ENCODE peak calls at places on chromosomes 5 and 9, in six cellular contexts. J, D, C, E, N and K are unnamed samples.

GRCh38 chr5:129399069-129399468 is 61.0 kb upstream of the ADAMTS19 start:
- DNase-seq in D (no peak), N (no peak), C (no peak), J (no peak), E (no peak), K (no peak)

GRCh38 chr5:175219256-175219835 is 224.6 kb downstream of the DRD1 start:
- DNase-seq in N (no peak), J (no peak), E (no peak), D (no peak), C (no peak), K (no peak)

GRCh38 chr9:115278241-115279035 is 160.5 kb upstream of the TNC start:
- DNase-seq in D (no peak), C (no peak), E (no peak), N (no peak), J (no peak), K (no peak)

GRCh38 chr5:128174951-128175350 is 91.4 kb downstream of the SLC12A2 start:
- DNase-seq in D (no peak), C (no peak), E (no peak), N (no peak), J (no peak), K (no peak)

GRCh38 chr5:139908749-139909148 is 113.1 kb downstream of the PSD2 start:
- DNase-seq in E (no peak), N (no peak), D (no peak), C (no peak), J (no peak), K (no peak)

GRCh38 chr5:73183491-73183891 is 10.5 kb downstream of the TMEM174 start:
- DNase-seq in D (peak; percentile 77), C (no peak), E (no peak), N (no peak), J (peak; percentile 79), K (no peak)

GRCh38 chr5:58871648-58872242 is 288.9 kb downstream of the RAB3C start:
- DNase-seq in N (no peak), C (peak; percentile 27), J (no peak), D (no peak), E (no peak), K (no peak)

GRCh38 chr5:127899214-127899610 is 184.4 kb upstream of the SLC12A2 start:
- DNase-seq in D (no peak), C (no peak), J (no peak), N (no peak), E (no peak), K (no peak)

GRCh38 chr9:5843450-5844249 is 10.7 kb upstream of the ERMP1 start:
- DNase-seq in D (no peak), C (no peak), E (no peak), N (no peak), J (no peak), K (peak; percentile 76)

GRCh38 chr5:12460493-12461261 is 556.4 kb upstream of the CTNND2 start:
- DNase-seq in E (no peak), D (no peak), J (no peak), C (no peak), N (no peak), K (no peak)

GRCh38 chr9:135647897-135648296 is 8.6 kb upstream of the GLT6D1 start:
- DNase-seq in E (no peak), D (no peak), C (peak; percentile 16), J (no peak), N (no peak), K (no peak)

GRCh38 chr9:35000535-35001284 is 11.2 kb downstream of the DNAJB5 start:
- DNase-seq in N (no peak), D (no peak), J (no peak), C (no peak), E (no peak), K (no peak)

GRCh38 chr5:89662499-89662898 is 747.1 kb downstream of the CETN3 start:
- DNase-seq in C (no peak), D (no peak), N (no peak), E (no peak), J (no peak), K (no peak)

GRCh38 chr9:114184866-114185265 is 29.5 kb downstream of the COL27A1 start:
- DNase-seq in E (no peak), N (no peak), J (no peak), C (no peak), D (no peak), K (no peak)

GRCh38 chr5:169808118-169808581 is 171.1 kb downstream of the DOCK2 start:
- DNase-seq in C (no peak), D (no peak), E (no peak), J (no peak), N (no peak), K (no peak)

GRCh38 chr5:147753783-147754182 is 28.7 kb downstream of the JAKMIP2 start:
- DNase-seq in C (no peak), E (no peak), D (no peak), N (no peak), J (no peak), K (no peak)

GRCh38 chr5:34684281-34684979 is 28.3 kb downstream of the RAI14 start:
- DNase-seq in N (no peak), D (no peak), C (no peak), E (no peak), J (no peak), K (no peak)

GRCh38 chr9:88835038-88835466 is 156.2 kb upstream of the S1PR3 start:
- DNase-seq in E (no peak), J (no peak), D (no peak), N (no peak), C (peak; percentile 28), K (peak; percentile 32)

GRCh38 chr9:98539954-98540353 is 168.8 kb downstream of the GABBR2 start:
- DNase-seq in N (no peak), D (no peak), C (no peak), E (no peak), J (no peak), K (peak; percentile 38)

GRCh38 chr5:72634444-72634843 is 127.2 kb upstream of the ZNF366 start:
- DNase-seq in C (no peak), D (no peak), E (no peak), J (no peak), N (no peak), K (no peak)

GRCh38 chr5:16057277-16057676 is 122.3 kb downstream of the MARCHF11 start:
- DNase-seq in C (no peak), N (no peak), E (no peak), D (no peak), J (no peak), K (no peak)

GRCh38 chr5:161105563-161105962 is 253.6 kb upstream of the ATP10B start:
- DNase-seq in E (no peak), C (no peak), J (no peak), N (no peak), D (no peak), K (peak; percentile 32)

GRCh38 chr5:80487829-80488708 is at the start of gene FAM151B:
- DNase-seq in E (peak; percentile 80), J (peak; percentile 91), D (peak; percentile 95), N (peak; percentile 23), C (peak; percentile 51), K (peak; percentile 96)

GRCh38 chr5:139304391-139305324 is 11.1 kb downstream of the MATR3 start:
- DNase-seq in N (no peak), E (no peak), J (no peak), C (no peak), D (no peak), K (no peak)

GRCh38 chr5:45862763-45863162 is 166.6 kb upstream of the HCN1 start:
- DNase-seq in N (no peak), J (no peak), E (no peak), C (no peak), D (no peak), K (no peak)
- H3K9me3 ChIP-seq in N (no peaks in the 10 kb centered on the region), J (peaks cover 8% of the 10 kb centered on the region), E (peaks cover 49% of the 10 kb centered on the region), C (peaks cover 22% of the 10 kb centered on the region), D (peaks cover 67% of the 10 kb centered on the region), K (no peaks in the 10 kb centered on the region)

GRCh38 chr5:132204736-132205135 is 22.9 kb downstream of the P4HA2 start:
- DNase-seq in C (no peak), N (no peak), J (no peak), E (no peak), D (no peak), K (no peak)
- H3K36me3 ChIP-seq in C (no peaks in the 10 kb centered on the region), N (no peaks in the 10 kb centered on the region), J (peaks cover 10% of the 10 kb centered on the region), E (peaks cover 78% of the 10 kb centered on the region), D (no peaks in the 10 kb centered on the region), K (peaks cover 23% of the 10 kb centered on the region)

GRCh38 chr5:141306630-141307029 is 2.8 kb upstream of the SLC25A2 start:
- DNase-seq in E (no peak), N (no peak), C (no peak), D (no peak), J (no peak), K (no peak)
- H3K9me3 ChIP-seq in E (peaks cover 100% of the 10 kb centered on the region), N (peaks cover 37% of the 10 kb centered on the region), C (peaks cover 7% of the 10 kb centered on the region), D (peaks cover 100% of the 10 kb centered on the region), J (peaks cover 97% of the 10 kb centered on the region), K (no peaks in the 10 kb centered on the region)

GRCh38 chr5:155953335-155953734 is 373.6 kb upstream of the SGCD start:
- DNase-seq in C (no peak), D (no peak), E (no peak), N (no peak), J (no peak), K (no peak)

GRCh38 chr5:155943516-155944407 is 383.2 kb upstream of the SGCD start:
- DNase-seq in J (peak; percentile 50), C (peak; percentile 45), N (no peak), D (peak; percentile 61), E (peak; percentile 24), K (peak; percentile 77)

GRCh38 chr5:155952486-155953105 is 374.4 kb upstream of the SGCD start:
- DNase-seq in E (no peak), N (no peak), D (no peak), J (no peak), C (no peak), K (no peak)

GRCh38 chr5:155947394-155948062 is 379.4 kb upstream of the SGCD start:
- DNase-seq in J (no peak), E (no peak), D (no peak), N (no peak), C (no peak), K (no peak)
- H3K36me3 ChIP-seq in J (no peaks in the 10 kb centered on the region), E (no peaks in the 10 kb centered on the region), D (no peaks in the 10 kb centered on the region), N (no peaks in the 10 kb centered on the region), C (no peaks in the 10 kb centered on the region), K (no peaks in the 10 kb centered on the region)

DNA sequence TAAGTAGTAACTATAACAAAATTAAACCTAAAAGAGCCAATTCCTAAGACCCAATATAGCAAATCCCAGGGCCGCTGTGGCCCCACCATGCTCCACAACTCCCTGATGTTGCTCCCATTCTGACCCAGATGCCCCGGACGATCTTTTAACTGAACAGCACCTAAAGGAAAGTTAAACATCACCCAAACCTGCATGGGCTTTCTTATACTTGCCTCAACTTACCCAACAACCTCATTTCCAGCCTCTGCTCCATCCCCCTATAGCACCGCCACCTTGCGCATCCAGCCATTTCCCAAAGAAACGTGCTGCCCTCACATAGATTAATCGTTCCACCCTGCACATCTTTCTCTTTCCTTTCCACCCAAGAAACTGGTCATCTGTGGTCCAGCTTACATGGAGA is 54.6 kb downstream of the ZNF354C start:
- DNase-seq in C (no peak), J (no peak), N (no peak), D (no peak), E (no peak), K (no peak)
- H3K9me3 ChIP-seq in C (no peaks in the 10 kb centered on the region), J (peaks cover 28% of the 10 kb centered on the region), N (no peaks in the 10 kb centered on the region), D (peaks cover 44% of the 10 kb centered on the region), E (peaks cover 82% of the 10 kb centered on the region), K (no peaks in the 10 kb centered on the region)